ENCODE peak calls at places on chromosome 9, in nine cellular contexts. H is HepG2; F is CD8-positive, alpha-beta T cell; W is heart left ventricle; V is psoas muscle; I is body of pancreas; Z is colonic mucosa; D is bronchial epithelial cell; X is uterus. B is an unnamed sample. For H3K36me3, the result is how much of the 10 kb centered on the place peaks cover.

GRCh38 chr9:122203995-122204394 is 24.8 kb downstream of the LHX6 start:
- DNase-seq in V (no peak), W (no peak), F (no peak), X (no peak), Z (no peak), D (no peak), I (no peak), H (no peak), B (no peak)

GRCh38 chr9:123776856-123777560 is 152.9 kb downstream of the DENND1A start:
- DNase-seq in X (no peak), F (no peak), Z (no peak), V (no peak), D (no peak), I (no peak), H (no peak), W (no peak), B (no peak)

GRCh38 chr9:126611188-126611587 is 2.5 kb upstream of the LMX1B start:
- DNase-seq in D (no peak), I (no peak), V (no peak), F (no peak), H (no peak), X (no peak), W (no peak), Z (no peak), B (no peak)

GRCh38 chr9:68895741-68896478 is 118.0 kb downstream of the PRKACG start:
- DNase-seq in Z (no peak), D (no peak), F (no peak), W (no peak), V (no peak), I (no peak), X (no peak), H (no peak), B (no peak)

GRCh38 chr9:132411091-132411508 is 1.1 kb downstream of the CFAP77 start:
- DNase-seq in V (peak), W (no peak), F (peak), D (peak), H (peak), I (peak), Z (peak), X (peak), B (peak)

GRCh38 chr9:133634024-133634691 is 2.0 kb upstream of the DBH start:
- DNase-seq in X (no peak), V (peak), W (no peak), Z (no peak), F (no peak), H (no peak), I (no peak), D (no peak), B (no peak)

GRCh38 chr9:84542554-84542953 is 127.0 kb upstream of the NTRK2 start:
- DNase-seq in D (no peak), F (no peak), W (no peak), I (no peak), V (no peak), H (no peak), Z (no peak), X (no peak), B (no peak)

GRCh38 chr9:112044183-112044582 is 130.9 kb downstream of the SUSD1 start:
- DNase-seq in X (no peak), F (no peak), V (no peak), W (no peak), H (no peak), Z (no peak), I (no peak), D (no peak), B (no peak)

GRCh38 chr9:21993007-21993406 is 1.2 kb downstream of the CDKN2A start:
- DNase-seq in H (no peak), W (no peak), Z (no peak), V (no peak), I (no peak), X (no peak), D (no peak), F (no peak), B (no peak)

GRCh38 chr9:137989999-137990715 is 112.6 kb downstream of the CACNA1B start:
- DNase-seq in V (no peak), H (no peak), X (no peak), Z (no peak), W (peak), D (no peak), I (no peak), F (peak), B (no peak)

GRCh38 chr9:77422969-77423368 is 225.2 kb downstream of the GNA14 start:
- DNase-seq in H (no peak), D (no peak), I (no peak), V (no peak), Z (no peak), F (no peak), X (no peak), W (no peak), B (no peak)

GRCh38 chr9:73528922-73529321 is 377.3 kb downstream of the ANXA1 start:
- DNase-seq in Z (no peak), D (no peak), I (no peak), F (no peak), V (no peak), X (no peak), W (no peak), H (no peak), B (no peak)

DNA sequence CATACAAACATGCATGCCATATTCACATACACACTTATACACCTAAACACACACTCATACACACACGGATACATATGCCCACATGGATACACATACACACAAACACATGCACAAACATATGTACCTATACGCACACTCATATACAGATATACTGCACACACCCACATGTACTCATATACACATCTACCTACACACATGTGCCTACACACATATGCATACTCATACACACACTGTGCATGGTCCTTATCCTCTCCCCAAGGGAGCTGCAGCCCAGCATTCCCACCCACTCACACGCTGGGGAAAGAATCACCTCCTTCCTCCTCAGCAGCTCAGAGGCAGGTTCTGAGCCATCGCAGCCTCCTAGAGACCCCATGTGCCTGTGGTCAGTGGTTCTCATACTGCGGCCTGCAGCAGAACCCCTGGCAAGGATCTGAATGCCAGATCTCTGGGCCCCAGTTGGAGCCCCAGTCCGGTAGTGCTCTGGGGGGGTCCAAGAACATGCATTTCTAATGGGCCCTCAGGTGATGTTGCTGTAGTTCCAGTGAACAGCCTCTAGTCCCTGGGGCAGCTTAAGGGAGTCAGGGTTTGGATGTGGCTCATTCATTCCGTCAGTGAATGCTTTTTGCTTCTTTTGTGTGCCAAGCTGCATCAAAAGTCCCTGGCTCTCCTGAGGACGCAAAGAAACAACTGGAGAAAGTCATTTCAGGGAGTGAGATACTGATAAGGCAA is 39.0 kb downstream of the SEMA4D start:
- DNase-seq in X (no peak), H (no peak), W (no peak), Z (no peak), F (no peak), I (no peak), D (no peak), V (no peak), B (no peak)
- TF ChIP-seq CTCF in X (no peak), H (no peak), W (no peak), Z (no peak), F (peak), I (no peak), D (no peak), V (no peak), B (no peak)

GRCh38 chr9:36213989-36214388 is 23.3 kb downstream of the CLTA start:
- DNase-seq in X (no peak), W (no peak), F (no peak), I (no peak), D (no peak), Z (no peak), H (no peak), V (no peak), B (no peak)

GRCh38 chr9:36208521-36209253 is 18.0 kb downstream of the CLTA start:
- DNase-seq in Z (no peak), H (no peak), F (no peak), X (no peak), I (no peak), V (no peak), D (no peak), W (no peak), B (no peak)

GRCh38 chr9:36213387-36213786 is 22.7 kb downstream of the CLTA start:
- DNase-seq in D (no peak), F (no peak), X (no peak), V (no peak), W (no peak), Z (no peak), H (no peak), I (no peak), B (no peak)

GRCh38 chr9:36210722-36211121 is 20.0 kb downstream of the CLTA start:
- DNase-seq in F (no peak), X (no peak), H (no peak), Z (no peak), W (no peak), D (no peak), I (no peak), V (no peak), B (no peak)

GRCh38 chr9:36211510-36211909 is 20.8 kb downstream of the CLTA start:
- DNase-seq in V (no peak), Z (no peak), X (no peak), I (no peak), H (no peak), D (no peak), W (no peak), F (no peak), B (no peak)
- H3K36me3 ChIP-seq in V (half or more), Z (under half), X (under half), I (under half), H (under half), D (under half), W (half or more), F (under half), B (under half)

DNA sequence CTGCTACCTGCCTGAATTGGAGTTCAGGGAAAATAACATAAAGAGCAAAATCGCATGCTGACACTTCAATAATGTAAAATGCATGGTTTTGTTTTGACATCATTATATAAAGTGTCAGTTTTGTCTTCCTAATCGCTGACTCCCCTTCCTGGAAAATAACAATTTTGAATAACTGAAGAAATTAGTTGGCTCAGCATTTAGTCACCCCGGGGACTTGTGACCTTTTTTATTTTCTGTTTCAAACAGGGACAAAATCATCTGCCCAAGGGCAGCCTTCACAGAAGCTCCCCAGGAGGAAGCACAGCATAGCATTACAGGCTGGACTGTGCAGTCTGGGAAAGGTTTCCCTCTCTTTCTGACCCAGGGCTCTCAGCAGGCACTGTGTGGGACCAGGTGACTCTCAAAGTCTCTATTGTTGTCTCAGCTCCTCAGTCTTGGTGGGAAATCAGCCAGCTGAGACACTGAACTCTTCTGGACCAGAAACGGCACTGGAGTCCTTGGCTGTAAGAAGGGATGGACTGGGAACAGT is 671.2 kb upstream of the KLF4 start:
- DNase-seq in H (no peak), I (no peak), D (no peak), Z (no peak), X (no peak), F (no peak), V (no peak), W (no peak), B (no peak)
- H3K4me3 ChIP-seq in H (no peak), I (no peak), D (no peak), Z (no peak), X (no peak), F (no peak), V (no peak), W (no peak), B (no peak)

GRCh38 chr9:120857902-120858301 is 15.2 kb upstream of the PSMD5 start:
- DNase-seq in V (no peak), F (no peak), Z (no peak), W (no peak), D (no peak), I (no peak), H (no peak), X (no peak), B (no peak)

GRCh38 chr9:120856700-120857099 is 14.0 kb upstream of the PSMD5 start:
- DNase-seq in V (no peak), W (no peak), F (no peak), D (no peak), X (no peak), H (no peak), I (peak), Z (peak), B (no peak)

GRCh38 chr9:120857481-120857880 is 14.8 kb upstream of the PSMD5 start:
- DNase-seq in W (no peak), V (no peak), X (no peak), F (no peak), I (peak), H (no peak), Z (no peak), D (no peak), B (no peak)

GRCh38 chr9:120854596-120855327 is 12.0 kb upstream of the PSMD5 start:
- DNase-seq in W (no peak), H (no peak), X (no peak), D (no peak), V (no peak), I (no peak), Z (no peak), F (no peak), B (no peak)

GRCh38 chr9:120855827-120856636 is 13.3 kb upstream of the PSMD5 start:
- DNase-seq in H (no peak), V (no peak), X (no peak), D (no peak), W (no peak), F (no peak), I (no peak), Z (no peak), B (no peak)
- TF ChIP-seq CTCF in H (no peak), V (no peak), X (no peak), D (no peak), W (no peak), F (no peak), I (no peak), Z (no peak), B (no peak)

GRCh38 chr9:135827866-135828580 is 79.3 kb downstream of the CAMSAP1 start:
- DNase-seq in F (no peak), H (no peak), I (no peak), V (no peak), X (no peak), D (no peak), W (no peak), Z (no peak), B (no peak)

GRCh38 chr9:135826188-135826545 is 81.2 kb downstream of the CAMSAP1 start:
- DNase-seq in D (no peak), I (no peak), W (no peak), F (no peak), V (no peak), H (no peak), Z (no peak), X (no peak), B (no peak)

GRCh38 chr9:135823036-135823435 is 84.3 kb downstream of the CAMSAP1 start:
- DNase-seq in H (no peak), W (no peak), I (no peak), Z (no peak), F (no peak), D (no peak), X (no peak), V (no peak), B (no peak)

GRCh38 chr9:135827301-135827700 is 80.0 kb downstream of the CAMSAP1 start:
- DNase-seq in Z (no peak), X (no peak), W (no peak), D (no peak), F (no peak), H (no peak), V (no peak), I (no peak), B (no peak)

GRCh38 chr9:135825435-135826187 is 81.7 kb downstream of the CAMSAP1 start:
- DNase-seq in H (no peak), X (no peak), D (no peak), V (no peak), I (no peak), W (no peak), Z (no peak), F (no peak), B (no peak)
- H3K36me3 ChIP-seq in H (under half), X (under half), D (under half), V (half or more), I (under half), W (under half), Z (under half), F (under half), B (under half)

GRCh38 chr9:89946741-89947140 is 341.9 kb downstream of the GADD45G start:
- DNase-seq in D (no peak), V (no peak), Z (no peak), W (no peak), X (no peak), H (no peak), F (no peak), I (no peak), B (no peak)
- H3K4me3 ChIP-seq in D (no peak), V (no peak), Z (no peak), W (no peak), X (no peak), H (no peak), F (no peak), I (no peak), B (no peak)

B was measured in heart right ventricle.